ENCODE peak calls at places on chromosomes 3 and 15, in nine cellular contexts. L is testis; K is CD8-positive, alpha-beta memory T cell; X is ovary; V is CD8-positive, alpha-beta T cell; M is uterus; C is spleen; A is adrenal gland; J is naive thymus-derived CD4-positive, alpha-beta T cell. R is an unnamed sample. For H3K4me1, the result is how much of the 10 kb centered on the place peaks cover.

GRCh38 chr3:52456169-52456799 is 880 bp downstream of the NISCH start:
- DNase-seq in L (peak), K (no peak), X (no peak), V (no peak), M (peak), C (peak), A (no peak), J (no peak), R (no peak)

GRCh38 chr3:165339753-165340152 is 143.6 kb upstream of the SLITRK3 start:
- DNase-seq in L (no peak), K (no peak), X (no peak), V (no peak), M (no peak), C (no peak), A (no peak), J (no peak), R (no peak)

GRCh38 chr3:106635271-106635670 is 742.0 kb upstream of the CCDC54 start:
- DNase-seq in L (no peak), K (no peak), X (no peak), V (no peak), M (no peak), C (no peak), A (no peak), J (no peak), R (no peak)

GRCh38 chr3:126351086-126351770 is 6.0 kb downstream of the KLF15 start:
- DNase-seq in L (peak), K (no peak), X (peak), V (no peak), M (peak), C (peak), A (no peak), J (no peak), R (no peak)

GRCh38 chr3:179991877-179992276 is 44.9 kb downstream of the PEX5L start:
- DNase-seq in L (no peak), K (no peak), X (no peak), V (no peak), M (no peak), C (no peak), A (no peak), J (no peak), R (no peak)

GRCh38 chr3:16849240-16849639 is 35.5 kb upstream of the PLCL2 start:
- DNase-seq in L (peak), K (peak), X (peak), V (peak), M (peak), C (peak), A (peak), J (peak), R (peak)

GRCh38 chr3:150078983-150079739 is 108.5 kb upstream of the PFN2 start:
- DNase-seq in L (no peak), K (no peak), X (no peak), V (no peak), M (peak), C (no peak), A (no peak), J (no peak), R (no peak)

GRCh38 chr3:43709022-43709421 is 18.3 kb downstream of the ABHD5 start:
- DNase-seq in L (no peak), K (no peak), X (no peak), V (no peak), M (no peak), C (no peak), A (no peak), J (no peak), R (no peak)

GRCh38 chr3:193872265-193872753 is 263.6 kb upstream of the HES1 start:
- DNase-seq in L (no peak), K (no peak), X (no peak), V (no peak), M (no peak), C (no peak), A (peak), J (no peak), R (no peak)

GRCh38 chr3:73120710-73121109 is 59.3 kb downstream of the EBLN2 start:
- DNase-seq in L (no peak), K (no peak), X (no peak), V (no peak), M (no peak), C (no peak), A (no peak), J (no peak), R (no peak)

GRCh38 chr3:72663429-72663828 is 184.8 kb downstream of the SHQ1 start:
- DNase-seq in L (no peak), K (no peak), X (no peak), V (no peak), M (no peak), C (no peak), A (no peak), J (no peak), R (no peak)

GRCh38 chr3:184188080-184188479 is 2.1 kb downstream of the ABCF3 start:
- DNase-seq in L (no peak), K (no peak), X (no peak), V (no peak), M (no peak), C (no peak), A (peak), J (no peak), R (no peak)

GRCh38 chr3:186102687-186103086 is 6.2 kb downstream of the ETV5 start:
- DNase-seq in L (no peak), K (no peak), X (no peak), V (no peak), M (no peak), C (no peak), A (no peak), J (no peak), R (no peak)

GRCh38 chr3:17518189-17519059 is 224.0 kb downstream of the TBC1D5 start:
- DNase-seq in L (no peak), K (no peak), X (no peak), V (no peak), M (no peak), C (no peak), A (no peak), J (no peak), R (no peak)

GRCh38 chr15:51876169-51876568 is 46.7 kb downstream of the TMOD3 start:
- DNase-seq in L (no peak), K (no peak), X (no peak), V (no peak), M (no peak), C (no peak), A (no peak), J (no peak), R (no peak)

GRCh38 chr3:64332461-64333350 is 107.4 kb upstream of the PRICKLE2 start:
- DNase-seq in L (no peak), K (no peak), X (no peak), V (no peak), M (no peak), C (no peak), A (no peak), J (no peak), R (no peak)

GRCh38 chr3:17039579-17039978 is 154.8 kb downstream of the PLCL2 start:
- DNase-seq in L (no peak), K (no peak), X (no peak), V (no peak), M (no peak), C (no peak), A (no peak), J (no peak), R (no peak)

GRCh38 chr3:194064380-194065118 is 71.4 kb upstream of the HES1 start:
- DNase-seq in L (no peak), K (no peak), X (no peak), V (no peak), M (no peak), C (no peak), A (no peak), J (no peak), R (no peak)

GRCh38 chr3:171283248-171284222 is 176.7 kb downstream of the TNIK start:
- DNase-seq in L (peak), K (no peak), X (no peak), V (no peak), M (peak), C (no peak), A (no peak), J (no peak), R (no peak)

GRCh38 chr3:193771736-193772135 is 178.7 kb downstream of the OPA1 start:
- DNase-seq in L (no peak), K (no peak), X (no peak), V (no peak), M (no peak), C (no peak), A (no peak), J (no peak), R (no peak)

GRCh38 chr15:90839187-90840071 is 29.0 kb upstream of the FURIN start:
- DNase-seq in L (no peak), K (no peak), X (no peak), V (no peak), M (no peak), C (peak), A (no peak), J (no peak), R (peak)

GRCh38 chr15:90840954-90841353 is 27.4 kb upstream of the FURIN start:
- DNase-seq in L (no peak), K (no peak), X (no peak), V (no peak), M (no peak), C (no peak), A (no peak), J (no peak), R (no peak)

GRCh38 chr15:90840157-90840855 is 28.1 kb upstream of the FURIN start:
- DNase-seq in L (no peak), K (no peak), X (no peak), V (no peak), M (no peak), C (no peak), A (no peak), J (no peak), R (no peak)

GRCh38 chr15:90851114-90851513 is 17.3 kb upstream of the FURIN start:
- DNase-seq in L (no peak), K (peak), X (no peak), V (no peak), M (no peak), C (no peak), A (no peak), J (no peak), R (no peak)

GRCh38 chr15:90845201-90845949 is 23.0 kb upstream of the FURIN start:
- DNase-seq in L (no peak), K (no peak), X (no peak), V (no peak), M (no peak), C (peak), A (peak), J (no peak), R (no peak)
- H3K4me1 ChIP-seq in L (under half), K (under half), X (under half), V (under half), M (under half), C (under half), A (under half), J (under half), R (under half)

GRCh38 chr3:104323226-104323625 is 1043.5 kb upstream of the ALCAM start:
- DNase-seq in L (no peak), K (no peak), X (no peak), V (no peak), M (no peak), C (no peak), A (no peak), J (no peak), R (no peak)
- H3K27ac ChIP-seq in L (no peak), K (no peak), X (no peak), V (no peak), M (no peak), C (no peak), A (no peak), J (no peak), R (no peak)

GRCh38 chr15:99454107-99454809 is 111.5 kb upstream of the MEF2A start:
- DNase-seq in L (peak), K (no peak), X (no peak), V (no peak), M (no peak), C (no peak), A (no peak), J (no peak), R (no peak)
- H3K4me1 ChIP-seq in L (under half), K (under half), X (under half), V (under half), M (under half), C (half or more), A (under half), J (under half), R (under half)

GRCh38 chr3:50623840-50624474 is 7.0 kb downstream of the MAPKAPK3 start:
- DNase-seq in L (no peak), K (peak), X (no peak), V (no peak), M (no peak), C (no peak), A (no peak), J (peak), R (no peak)
- H3K27ac ChIP-seq in L (no peak), K (no peak), X (no peak), V (peak), M (no peak), C (peak), A (no peak), J (peak), R (peak)

GRCh38 chr15:60395276-60396011 is 2.3 kb downstream of the ANXA2 start:
- DNase-seq in L (no peak), K (no peak), X (no peak), V (no peak), M (no peak), C (no peak), A (no peak), J (no peak), R (no peak)
- H3K4me1 ChIP-seq in L (under half), K (under half), X (under half), V (under half), M (under half), C (half or more), A (half or more), J (under half), R (under half)

GRCh38 chr15:89680282-89680873 is 1.2 kb upstream of the PLIN1 start:
- DNase-seq in L (peak), K (no peak), X (peak), V (no peak), M (peak), C (no peak), A (peak), J (no peak), R (peak)
- H3K27ac ChIP-seq in L (no peak), K (no peak), X (peak), V (no peak), M (no peak), C (no peak), A (peak), J (no peak), R (peak)

DNA sequence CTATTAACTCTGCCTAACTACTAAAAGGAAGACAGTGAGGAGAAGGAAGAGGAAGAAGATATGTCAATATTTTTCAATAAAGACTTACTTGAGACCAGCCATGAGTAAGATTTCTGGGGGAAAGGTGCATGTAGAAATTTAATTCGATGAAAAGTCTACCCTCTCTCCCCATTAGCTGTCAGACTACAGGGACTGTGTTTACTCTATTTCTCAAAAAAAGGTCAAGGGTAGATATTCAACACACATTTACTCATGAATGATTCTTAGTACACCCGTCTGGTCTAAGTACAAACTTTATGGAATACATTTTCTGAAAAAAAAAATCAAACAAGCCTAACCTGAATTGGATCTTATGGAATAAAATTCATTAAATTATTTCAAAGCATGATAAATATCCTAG is 6.8 kb downstream of the TSPAN3 start:
- DNase-seq in L (no peak), K (no peak), X (no peak), V (no peak), M (no peak), C (no peak), A (no peak), J (no peak), R (no peak)
- H3K4me1 ChIP-seq in L (under half), K (under half), X (under half), V (under half), M (under half), C (half or more), A (half or more), J (under half), R (under half)